ENCODE peak calls at places on chromosomes 13 and 19, in seven cellular contexts. R is spleen; J is dorsolateral prefrontal cortex; E is cardiac muscle cell; M is ovary; S is CD4-positive, CD25-positive, alpha-beta regulatory T cell; L is endothelial cell of umbilical vein. K is an unnamed sample. For H3K27me3, the result is how much of the 10 kb centered on the place peaks cover.

GRCh38 chr13:95624020-95624419 is 20.5 kb downstream of the DZIP1 start:
- DNase-seq in R (no peak), J (no peak), E (peak), M (peak), S (peak), L (peak), K (no peak)

GRCh38 chr13:73416093-73416492 is 357.3 kb downstream of the KLF5 start:
- DNase-seq in R (no peak), J (no peak), E (no peak), M (no peak), S (no peak), L (no peak), K (no peak)

GRCh38 chr19:34411216-34411615 is 7.0 kb downstream of the PDCD2L start:
- DNase-seq in R (peak), J (no peak), E (no peak), M (no peak), S (no peak), L (no peak), K (no peak)

GRCh38 chr19:10191347-10191746 is 3.4 kb downstream of the DNMT1 start:
- DNase-seq in R (no peak), J (no peak), E (no peak), M (no peak), S (no peak), L (peak), K (no peak)

GRCh38 chr19:10412257-10412977 is 7.9 kb upstream of the PDE4A start:
- DNase-seq in R (no peak), J (no peak), E (no peak), M (no peak), S (peak), L (no peak), K (no peak)

GRCh38 chr19:2488942-2489731 is 13.2 kb downstream of the GADD45B start:
- DNase-seq in R (peak), J (no peak), E (peak), M (no peak), S (no peak), L (peak), K (peak)

GRCh38 chr19:21143846-21144245 is 2.0 kb downstream of the ZNF431 start:
- DNase-seq in R (no peak), J (no peak), E (no peak), M (no peak), S (no peak), L (no peak), K (no peak)

GRCh38 chr19:19651076-19651475 is 7.6 kb upstream of the GMIP start:
- DNase-seq in R (no peak), J (peak), E (no peak), M (no peak), S (no peak), L (no peak), K (peak)

GRCh38 chr19:1251233-1251502 is 2.8 kb downstream of the MIDN start:
- DNase-seq in R (no peak), J (no peak), E (peak), M (peak), S (no peak), L (peak), K (no peak)

GRCh38 chr19:4183967-4184717 is 1.7 kb downstream of the ANKRD24 start:
- DNase-seq in R (peak), J (peak), E (no peak), M (no peak), S (no peak), L (no peak), K (no peak)

GRCh38 chr19:54063350-54064078 is at the start of gene VSTM1:
- DNase-seq in R (no peak), J (no peak), E (no peak), M (no peak), S (no peak), L (no peak), K (no peak)

GRCh38 chr13:98083507-98083906 is 59.4 kb upstream of the FARP1 start:
- DNase-seq in R (no peak), J (no peak), E (no peak), M (no peak), S (no peak), L (no peak), K (no peak)

GRCh38 chr13:31038834-31039552 is 106.5 kb downstream of the TEX26 start:
- DNase-seq in R (no peak), J (no peak), E (no peak), M (no peak), S (peak), L (no peak), K (no peak)

GRCh38 chr19:18708452-18709231 is 25.2 kb downstream of the CRTC1 start:
- DNase-seq in R (no peak), J (no peak), E (no peak), M (no peak), S (no peak), L (no peak), K (peak)

GRCh38 chr13:30002577-30002976 is 152.2 kb upstream of the UBL3 start:
- DNase-seq in R (no peak), J (no peak), E (no peak), M (no peak), S (no peak), L (no peak), K (no peak)

GRCh38 chr19:49133621-49134454 is 14.5 kb downstream of the PPFIA3 start:
- DNase-seq in R (no peak), J (no peak), E (peak), M (peak), S (peak), L (peak), K (peak)

GRCh38 chr13:113216165-113217056 is 7.0 kb downstream of the CUL4A start:
- DNase-seq in R (peak), J (no peak), E (peak), M (no peak), S (peak), L (peak), K (peak)

GRCh38 chr19:38658462-38659306 is 11.2 kb downstream of the ACTN4 start:
- DNase-seq in R (no peak), J (no peak), E (peak), M (peak), S (no peak), L (peak), K (no peak)

GRCh38 chr13:92436927-92437326 is 789.7 kb upstream of the GPC6 start:
- DNase-seq in R (no peak), J (no peak), E (no peak), M (no peak), S (no peak), L (no peak), K (no peak)

GRCh38 chr19:18660051-18660910 is 23.2 kb upstream of the CRTC1 start:
- DNase-seq in R (no peak), J (no peak), E (no peak), M (no peak), S (no peak), L (no peak), K (peak)

GRCh38 chr13:43242040-43242439 is 218.7 kb downstream of the DNAJC15 start:
- DNase-seq in R (no peak), J (no peak), E (no peak), M (no peak), S (no peak), L (no peak), K (no peak)

GRCh38 chr13:23799945-23800344 is 89.3 kb downstream of the MIPEP start:
- DNase-seq in R (no peak), J (no peak), E (no peak), M (no peak), S (peak), L (no peak), K (no peak)

GRCh38 chr13:48975926-48976676 is 389 bp downstream of the FNDC3A start:
- DNase-seq in R (peak), J (peak), E (peak), M (peak), S (peak), L (peak), K (peak)

GRCh38 chr13:48978942-48979601 is 3.4 kb downstream of the FNDC3A start:
- DNase-seq in R (no peak), J (no peak), E (no peak), M (no peak), S (no peak), L (no peak), K (no peak)

GRCh38 chr13:48977973-48978372 is 2.3 kb downstream of the FNDC3A start:
- DNase-seq in R (no peak), J (no peak), E (no peak), M (no peak), S (no peak), L (no peak), K (no peak)

GRCh38 chr13:48975101-48975925 is at the start of gene FNDC3A:
- DNase-seq in R (peak), J (peak), E (peak), M (peak), S (peak), L (peak), K (peak)

DNA sequence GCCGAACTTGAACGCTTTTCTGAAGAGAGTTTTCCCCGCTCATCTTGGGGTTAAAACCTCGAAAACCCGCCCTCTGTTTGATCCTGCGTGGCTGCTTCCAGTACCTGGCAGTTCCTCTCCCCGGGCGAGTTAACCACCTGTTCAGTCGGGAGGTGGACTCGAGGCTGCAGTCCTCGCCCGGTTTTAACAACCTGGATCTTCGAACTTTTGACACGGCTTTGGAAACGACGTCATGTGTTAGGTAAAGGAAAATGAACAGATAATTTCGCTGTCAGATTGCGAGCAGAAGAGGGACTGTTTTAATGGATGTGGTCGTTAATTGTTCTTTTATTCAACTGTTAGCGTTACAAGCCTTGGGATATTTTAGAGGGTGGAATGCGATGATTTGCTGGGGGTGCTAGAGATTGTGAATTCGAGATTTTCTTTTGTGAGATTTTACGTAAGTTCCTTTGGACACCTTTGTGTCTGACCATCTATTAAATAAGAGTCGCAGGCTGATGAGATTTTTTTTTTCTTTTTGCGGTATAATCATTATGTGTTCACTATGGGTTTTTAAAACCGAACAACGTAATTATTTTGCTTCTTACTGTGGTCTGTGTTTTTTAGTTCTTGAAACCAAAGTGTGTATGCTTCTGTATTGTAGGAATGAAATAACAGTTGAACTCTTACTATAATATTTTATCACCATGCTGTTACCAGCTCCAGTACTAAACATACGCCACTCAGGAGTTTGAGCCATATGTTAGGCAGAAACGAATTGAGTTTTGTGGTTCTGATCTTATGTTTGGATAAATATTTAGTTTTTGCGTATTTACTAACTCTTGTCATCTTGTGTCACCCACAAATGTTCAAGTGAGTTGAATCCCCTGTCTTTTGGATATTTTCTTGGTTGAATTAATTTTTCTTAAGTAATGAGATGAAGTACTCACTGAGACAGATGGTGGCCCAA is 1.2 kb downstream of the FNDC3A start:
- DNase-seq in R (no peak), J (peak), E (no peak), M (no peak), S (peak), L (peak), K (no peak)
- H3K27me3 ChIP-seq in R (under half), J (under half), E (under half), M (under half), S (under half), L (under half), K (under half)

DNA sequence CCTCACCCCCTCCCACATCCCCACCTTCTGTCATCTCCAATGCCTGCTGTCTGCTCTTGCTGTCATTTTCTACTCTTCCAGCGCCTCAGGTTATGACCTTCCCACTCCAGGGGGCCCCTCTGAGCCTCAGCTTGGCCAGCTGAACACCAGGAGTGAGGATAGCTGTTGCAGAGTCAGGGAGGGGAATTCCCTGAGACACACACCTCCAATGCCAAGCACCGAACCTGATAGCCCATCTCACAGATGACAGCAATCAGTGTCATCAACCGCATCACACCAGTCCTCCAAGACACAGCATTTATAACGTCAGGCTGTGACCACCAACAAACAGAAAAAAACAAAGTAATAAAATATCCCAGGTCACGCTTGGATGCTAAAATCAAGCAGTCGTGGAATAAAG is 193.5 kb downstream of the ZNF536 start:
- DNase-seq in R (no peak), J (no peak), E (peak), M (no peak), S (no peak), L (no peak), K (no peak)
- H3K27ac ChIP-seq in R (no peak), J (peak), E (no peak), M (no peak), S (no peak), L (no peak), K (no peak)

GRCh38 chr13:50226515-50227147 is 211.4 kb downstream of the KCNRG start:
- DNase-seq in R (no peak), J (no peak), E (no peak), M (no peak), S (peak), L (no peak), K (no peak)
- H3K27me3 ChIP-seq in R (under half), J (under half), E (under half), M (under half), S (under half), L (under half), K (under half)

DNA sequence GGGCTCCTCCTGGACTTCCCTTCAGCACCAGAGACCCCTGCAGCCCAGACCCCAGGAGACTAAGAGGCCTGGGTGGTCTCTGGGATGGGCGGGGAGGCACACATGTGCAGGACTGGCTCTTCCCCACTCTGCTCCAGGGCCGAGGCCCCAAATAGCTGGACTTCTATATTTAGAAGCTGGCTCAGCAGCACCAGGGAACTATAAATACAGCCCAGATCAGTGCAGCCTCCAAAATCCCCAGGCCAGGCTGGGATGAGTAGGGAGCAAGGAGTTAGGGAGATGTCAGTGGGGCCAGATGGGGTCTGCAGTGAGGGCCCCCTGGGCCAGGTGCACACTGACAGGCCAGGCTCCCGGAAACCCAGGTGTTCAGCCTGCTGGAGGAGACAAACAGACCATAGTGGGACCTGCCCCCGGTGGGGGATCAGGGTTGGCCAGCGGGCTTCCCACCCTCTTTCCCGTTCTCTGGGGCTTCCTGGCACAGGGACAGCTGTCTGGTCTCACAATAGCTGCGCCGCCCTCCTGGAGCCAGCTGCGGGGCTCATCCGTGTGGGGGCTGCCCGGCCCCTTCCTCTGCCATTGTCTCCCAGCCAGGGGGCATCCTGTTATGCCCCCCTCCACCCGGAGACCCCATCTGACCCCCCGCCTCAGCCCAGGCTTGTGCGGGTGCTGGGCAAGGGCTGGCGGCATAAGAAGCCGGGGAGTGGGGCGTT is 5.5 kb upstream of the ADGRE5 start:
- DNase-seq in R (peak), J (no peak), E (peak), M (no peak), S (no peak), L (peak), K (peak)
- H3K27ac ChIP-seq in R (peak), J (peak), E (peak), M (no peak), S (peak), L (no peak), K (peak)

DNA sequence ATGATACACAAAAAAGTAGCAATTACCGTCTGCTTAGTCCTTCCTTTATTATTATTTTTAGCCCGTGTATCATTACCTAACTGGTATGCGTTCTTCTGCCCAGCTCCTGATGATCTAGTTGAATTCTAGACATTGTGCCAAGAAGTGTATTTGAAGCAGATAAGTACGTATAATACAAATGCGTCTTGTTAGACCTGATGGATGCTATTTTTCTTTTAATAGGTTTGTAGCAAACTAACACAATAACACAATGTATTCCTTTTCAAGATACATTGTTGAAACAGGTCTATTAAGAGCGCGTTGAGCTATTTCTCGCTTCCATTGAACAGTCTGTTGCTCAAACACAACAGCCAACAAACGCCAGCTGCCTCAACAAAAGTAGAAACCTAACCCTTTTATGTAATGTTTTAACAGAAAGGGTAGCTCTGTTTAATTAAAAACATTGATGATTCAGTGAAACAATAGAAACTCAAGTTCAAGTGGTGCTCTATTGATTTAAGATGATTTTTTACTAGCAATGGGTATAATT is 14.7 kb downstream of the ZIC2 start:
- DNase-seq in R (no peak), J (no peak), E (no peak), M (no peak), S (no peak), L (peak), K (no peak)
- H3K27me3 ChIP-seq in R (half or more), J (half or more), E (half or more), M (under half), S (half or more), L (half or more), K (half or more)